ENCODE peak calls at places on chromosomes 5 and 9, in nine cellular contexts. One of them, this sample, is unnamed.

GRCh38 chr9:129174102-129174723 is 3.8 kb downstream of the IER5L start:
- DNase-seq in pancreas: peak
- DNase-seq in stimulated activated CD4-positive, alpha-beta T cell treated with anti-CD3 and anti-CD28 coated beads, Interleukin-15, amount 100 ng/mL, for 1 hour: peak
- DNase-seq in trophoblast cell: peak
- DNase-seq in hippocampal formation: peak
- DNase-seq in posterior vena cava: peak
- DNase-seq in KG1: peak
- DNase-seq in IMR-90: peak
- DNase-seq in C1 segment of cervical spinal cord: peak
- DNase-seq in this sample: peak

GRCh38 chr9:137492464-137493162 is 33.5 kb upstream of the NSMF start:
- DNase-seq in stimulated activated CD4-positive, alpha-beta T cell treated with anti-CD3 and anti-CD28 coated beads, Interleukin-15, amount 100 ng/mL, for 1 hour: no peak
- DNase-seq in C1 segment of cervical spinal cord: no peak
- DNase-seq in pancreas: no peak
- DNase-seq in posterior vena cava: peak
- DNase-seq in trophoblast cell: peak
- DNase-seq in hippocampal formation: no peak
- DNase-seq in IMR-90: no peak
- DNase-seq in KG1: no peak
- DNase-seq in this sample: no peak

GRCh38 chr9:108654566-108654965 is 201.2 kb downstream of the ACTL7B start:
- DNase-seq in KG1: no peak
- DNase-seq in trophoblast cell: peak
- DNase-seq in posterior vena cava: no peak
- DNase-seq in stimulated activated CD4-positive, alpha-beta T cell treated with anti-CD3 and anti-CD28 coated beads, Interleukin-15, amount 100 ng/mL, for 1 hour: no peak
- DNase-seq in IMR-90: no peak
- DNase-seq in pancreas: no peak
- DNase-seq in hippocampal formation: no peak
- DNase-seq in C1 segment of cervical spinal cord: no peak
- DNase-seq in this sample: no peak

GRCh38 chr9:122347348-122348287 is 23.2 kb upstream of the PTGS1 start:
- DNase-seq in IMR-90: no peak
- DNase-seq in trophoblast cell: peak
- DNase-seq in KG1: no peak
- DNase-seq in stimulated activated CD4-positive, alpha-beta T cell treated with anti-CD3 and anti-CD28 coated beads, Interleukin-15, amount 100 ng/mL, for 1 hour: no peak
- DNase-seq in pancreas: no peak
- DNase-seq in hippocampal formation: no peak
- DNase-seq in posterior vena cava: peak
- DNase-seq in C1 segment of cervical spinal cord: no peak
- DNase-seq in this sample: no peak

GRCh38 chr5:62256161-62257017 is 49.6 kb upstream of the KIF2A start:
- DNase-seq in trophoblast cell: peak
- DNase-seq in IMR-90: no peak
- DNase-seq in hippocampal formation: peak
- DNase-seq in KG1: no peak
- DNase-seq in posterior vena cava: no peak
- DNase-seq in C1 segment of cervical spinal cord: no peak
- DNase-seq in pancreas: peak
- DNase-seq in stimulated activated CD4-positive, alpha-beta T cell treated with anti-CD3 and anti-CD28 coated beads, Interleukin-15, amount 100 ng/mL, for 1 hour: peak
- DNase-seq in this sample: no peak

GRCh38 chr9:93902780-93903655 is 52.1 kb downstream of the BARX1 start:
- DNase-seq in KG1: no peak
- DNase-seq in IMR-90: no peak
- DNase-seq in trophoblast cell: no peak
- DNase-seq in stimulated activated CD4-positive, alpha-beta T cell treated with anti-CD3 and anti-CD28 coated beads, Interleukin-15, amount 100 ng/mL, for 1 hour: no peak
- DNase-seq in pancreas: no peak
- DNase-seq in posterior vena cava: peak
- DNase-seq in hippocampal formation: no peak
- DNase-seq in C1 segment of cervical spinal cord: no peak
- DNase-seq in this sample: no peak

GRCh38 chr9:136942881-136943230 is 1.7 kb downstream of the FBXW5 start:
- DNase-seq in stimulated activated CD4-positive, alpha-beta T cell treated with anti-CD3 and anti-CD28 coated beads, Interleukin-15, amount 100 ng/mL, for 1 hour: no peak
- DNase-seq in pancreas: no peak
- DNase-seq in posterior vena cava: no peak
- DNase-seq in IMR-90: no peak
- DNase-seq in hippocampal formation: no peak
- DNase-seq in KG1: no peak
- DNase-seq in trophoblast cell: no peak
- DNase-seq in C1 segment of cervical spinal cord: no peak
- DNase-seq in this sample: no peak

GRCh38 chr5:103216137-103216536 is 42.4 kb upstream of the MACIR start:
- DNase-seq in KG1: no peak
- DNase-seq in IMR-90: peak
- DNase-seq in C1 segment of cervical spinal cord: no peak
- DNase-seq in posterior vena cava: no peak
- DNase-seq in stimulated activated CD4-positive, alpha-beta T cell treated with anti-CD3 and anti-CD28 coated beads, Interleukin-15, amount 100 ng/mL, for 1 hour: no peak
- DNase-seq in hippocampal formation: no peak
- DNase-seq in pancreas: no peak
- DNase-seq in trophoblast cell: peak
- DNase-seq in this sample: no peak

GRCh38 chr9:88936668-88937067 is 54.6 kb upstream of the S1PR3 start:
- DNase-seq in stimulated activated CD4-positive, alpha-beta T cell treated with anti-CD3 and anti-CD28 coated beads, Interleukin-15, amount 100 ng/mL, for 1 hour: no peak
- DNase-seq in pancreas: no peak
- DNase-seq in C1 segment of cervical spinal cord: no peak
- DNase-seq in KG1: no peak
- DNase-seq in hippocampal formation: no peak
- DNase-seq in IMR-90: peak
- DNase-seq in trophoblast cell: no peak
- DNase-seq in posterior vena cava: no peak
- DNase-seq in this sample: no peak

GRCh38 chr5:172731286-172732073 is 39.5 kb downstream of the DUSP1 start:
- DNase-seq in hippocampal formation: no peak
- DNase-seq in pancreas: peak
- DNase-seq in IMR-90: no peak
- DNase-seq in stimulated activated CD4-positive, alpha-beta T cell treated with anti-CD3 and anti-CD28 coated beads, Interleukin-15, amount 100 ng/mL, for 1 hour: no peak
- DNase-seq in C1 segment of cervical spinal cord: no peak
- DNase-seq in trophoblast cell: peak
- DNase-seq in posterior vena cava: peak
- DNase-seq in KG1: no peak
- DNase-seq in this sample: no peak

GRCh38 chr5:176674799-176675198 is 27.5 kb downstream of the TSPAN17 start:
- DNase-seq in stimulated activated CD4-positive, alpha-beta T cell treated with anti-CD3 and anti-CD28 coated beads, Interleukin-15, amount 100 ng/mL, for 1 hour: no peak
- DNase-seq in hippocampal formation: no peak
- DNase-seq in posterior vena cava: no peak
- DNase-seq in C1 segment of cervical spinal cord: no peak
- DNase-seq in pancreas: no peak
- DNase-seq in IMR-90: no peak
- DNase-seq in trophoblast cell: no peak
- DNase-seq in KG1: no peak
- DNase-seq in this sample: no peak

GRCh38 chr5:170636836-170637477 is 133.1 kb downstream of the KCNIP1 start:
- DNase-seq in stimulated activated CD4-positive, alpha-beta T cell treated with anti-CD3 and anti-CD28 coated beads, Interleukin-15, amount 100 ng/mL, for 1 hour: no peak
- DNase-seq in hippocampal formation: no peak
- DNase-seq in IMR-90: no peak
- DNase-seq in C1 segment of cervical spinal cord: no peak
- DNase-seq in trophoblast cell: no peak
- DNase-seq in KG1: no peak
- DNase-seq in posterior vena cava: no peak
- DNase-seq in pancreas: no peak
- DNase-seq in this sample: no peak

GRCh38 chr5:119055267-119055666 is 15.6 kb upstream of the DMXL1 start:
- DNase-seq in trophoblast cell: peak
- DNase-seq in pancreas: no peak
- DNase-seq in KG1: no peak
- DNase-seq in stimulated activated CD4-positive, alpha-beta T cell treated with anti-CD3 and anti-CD28 coated beads, Interleukin-15, amount 100 ng/mL, for 1 hour: no peak
- DNase-seq in C1 segment of cervical spinal cord: no peak
- DNase-seq in posterior vena cava: no peak
- DNase-seq in hippocampal formation: no peak
- DNase-seq in IMR-90: no peak
- DNase-seq in this sample: no peak

GRCh38 chr5:138632900-138633489 is 57.8 kb upstream of the HSPA9 start:
- DNase-seq in trophoblast cell: peak
- DNase-seq in pancreas: peak
- DNase-seq in posterior vena cava: peak
- DNase-seq in IMR-90: peak
- DNase-seq in KG1: no peak
- DNase-seq in hippocampal formation: peak
- DNase-seq in stimulated activated CD4-positive, alpha-beta T cell treated with anti-CD3 and anti-CD28 coated beads, Interleukin-15, amount 100 ng/mL, for 1 hour: no peak
- DNase-seq in C1 segment of cervical spinal cord: peak
- DNase-seq in this sample: peak

GRCh38 chr9:129687391-129687790 is 21.9 kb downstream of the PRRX2 start:
- DNase-seq in IMR-90: no peak
- DNase-seq in stimulated activated CD4-positive, alpha-beta T cell treated with anti-CD3 and anti-CD28 coated beads, Interleukin-15, amount 100 ng/mL, for 1 hour: no peak
- DNase-seq in hippocampal formation: no peak
- DNase-seq in posterior vena cava: no peak
- DNase-seq in KG1: no peak
- DNase-seq in C1 segment of cervical spinal cord: no peak
- DNase-seq in trophoblast cell: no peak
- DNase-seq in pancreas: no peak
- DNase-seq in this sample: no peak

GRCh38 chr9:110321055-110321454 is 16.6 kb downstream of the TXNDC8 start:
- DNase-seq in IMR-90: no peak
- DNase-seq in hippocampal formation: no peak
- DNase-seq in C1 segment of cervical spinal cord: no peak
- DNase-seq in stimulated activated CD4-positive, alpha-beta T cell treated with anti-CD3 and anti-CD28 coated beads, Interleukin-15, amount 100 ng/mL, for 1 hour: no peak
- DNase-seq in trophoblast cell: no peak
- DNase-seq in posterior vena cava: no peak
- DNase-seq in KG1: no peak
- DNase-seq in pancreas: no peak
- DNase-seq in this sample: no peak

GRCh38 chr9:128020692-128021091 is 39.9 kb upstream of the EEIG1 start:
- DNase-seq in hippocampal formation: no peak
- DNase-seq in C1 segment of cervical spinal cord: no peak
- DNase-seq in KG1: no peak
- DNase-seq in IMR-90: no peak
- DNase-seq in trophoblast cell: peak
- DNase-seq in pancreas: no peak
- DNase-seq in stimulated activated CD4-positive, alpha-beta T cell treated with anti-CD3 and anti-CD28 coated beads, Interleukin-15, amount 100 ng/mL, for 1 hour: no peak
- DNase-seq in posterior vena cava: no peak
- DNase-seq in this sample: no peak

GRCh38 chr5:23820764-23821471 is 313.5 kb downstream of the PRDM9 start:
- DNase-seq in KG1: peak
- DNase-seq in stimulated activated CD4-positive, alpha-beta T cell treated with anti-CD3 and anti-CD28 coated beads, Interleukin-15, amount 100 ng/mL, for 1 hour: no peak
- DNase-seq in trophoblast cell: peak
- DNase-seq in pancreas: no peak
- DNase-seq in C1 segment of cervical spinal cord: no peak
- DNase-seq in posterior vena cava: no peak
- DNase-seq in IMR-90: peak
- DNase-seq in hippocampal formation: no peak
- DNase-seq in this sample: peak

GRCh38 chr5:94705427-94705826 is 87.0 kb downstream of the SLF1 start:
- DNase-seq in pancreas: no peak
- DNase-seq in hippocampal formation: no peak
- DNase-seq in C1 segment of cervical spinal cord: no peak
- DNase-seq in stimulated activated CD4-positive, alpha-beta T cell treated with anti-CD3 and anti-CD28 coated beads, Interleukin-15, amount 100 ng/mL, for 1 hour: no peak
- DNase-seq in trophoblast cell: no peak
- DNase-seq in KG1: no peak
- DNase-seq in posterior vena cava: no peak
- DNase-seq in IMR-90: peak
- DNase-seq in this sample: peak

GRCh38 chr5:53360811-53361210 is 119.6 kb upstream of the FST start:
- DNase-seq in stimulated activated CD4-positive, alpha-beta T cell treated with anti-CD3 and anti-CD28 coated beads, Interleukin-15, amount 100 ng/mL, for 1 hour: no peak
- DNase-seq in pancreas: no peak
- DNase-seq in IMR-90: peak
- DNase-seq in C1 segment of cervical spinal cord: no peak
- DNase-seq in hippocampal formation: no peak
- DNase-seq in trophoblast cell: no peak
- DNase-seq in posterior vena cava: no peak
- DNase-seq in KG1: no peak
- DNase-seq in this sample: peak

GRCh38 chr5:156824800-156825199 is 25.3 kb upstream of the PPP1R2B start:
- DNase-seq in hippocampal formation: no peak
- DNase-seq in IMR-90: peak
- DNase-seq in posterior vena cava: no peak
- DNase-seq in pancreas: no peak
- DNase-seq in stimulated activated CD4-positive, alpha-beta T cell treated with anti-CD3 and anti-CD28 coated beads, Interleukin-15, amount 100 ng/mL, for 1 hour: no peak
- DNase-seq in KG1: no peak
- DNase-seq in C1 segment of cervical spinal cord: no peak
- DNase-seq in trophoblast cell: peak
- DNase-seq in this sample: peak

GRCh38 chr5:142245776-142246175 is 79.0 kb downstream of the SPRY4 start:
- DNase-seq in pancreas: no peak
- DNase-seq in IMR-90: no peak
- DNase-seq in KG1: no peak
- DNase-seq in hippocampal formation: no peak
- DNase-seq in posterior vena cava: no peak
- DNase-seq in trophoblast cell: no peak
- DNase-seq in C1 segment of cervical spinal cord: no peak
- DNase-seq in stimulated activated CD4-positive, alpha-beta T cell treated with anti-CD3 and anti-CD28 coated beads, Interleukin-15, amount 100 ng/mL, for 1 hour: no peak
- DNase-seq in this sample: peak

GRCh38 chr5:27733242-27733641 is 694.9 kb upstream of the CDH9 start:
- DNase-seq in pancreas: no peak
- DNase-seq in IMR-90: no peak
- DNase-seq in posterior vena cava: no peak
- DNase-seq in C1 segment of cervical spinal cord: no peak
- DNase-seq in stimulated activated CD4-positive, alpha-beta T cell treated with anti-CD3 and anti-CD28 coated beads, Interleukin-15, amount 100 ng/mL, for 1 hour: no peak
- DNase-seq in hippocampal formation: no peak
- DNase-seq in KG1: no peak
- DNase-seq in trophoblast cell: no peak
- DNase-seq in this sample: no peak

GRCh38 chr5:128085413-128085812 is 1.8 kb downstream of the SLC12A2 start:
- DNase-seq in stimulated activated CD4-positive, alpha-beta T cell treated with anti-CD3 and anti-CD28 coated beads, Interleukin-15, amount 100 ng/mL, for 1 hour: no peak
- DNase-seq in KG1: no peak
- DNase-seq in IMR-90: no peak
- DNase-seq in C1 segment of cervical spinal cord: no peak
- DNase-seq in posterior vena cava: no peak
- DNase-seq in trophoblast cell: no peak
- DNase-seq in hippocampal formation: no peak
- DNase-seq in pancreas: no peak
- DNase-seq in this sample: no peak

GRCh38 chr5:123438244-123438643 is 15.0 kb upstream of the CEP120 start:
- DNase-seq in stimulated activated CD4-positive, alpha-beta T cell treated with anti-CD3 and anti-CD28 coated beads, Interleukin-15, amount 100 ng/mL, for 1 hour: no peak
- DNase-seq in hippocampal formation: no peak
- DNase-seq in trophoblast cell: no peak
- DNase-seq in posterior vena cava: no peak
- DNase-seq in C1 segment of cervical spinal cord: no peak
- DNase-seq in KG1: no peak
- DNase-seq in IMR-90: no peak
- DNase-seq in pancreas: no peak
- DNase-seq in this sample: no peak

GRCh38 chr9:82934949-82935348 is 128.0 kb downstream of the RASEF start:
- DNase-seq in C1 segment of cervical spinal cord: no peak
- DNase-seq in pancreas: no peak
- DNase-seq in IMR-90: peak
- DNase-seq in stimulated activated CD4-positive, alpha-beta T cell treated with anti-CD3 and anti-CD28 coated beads, Interleukin-15, amount 100 ng/mL, for 1 hour: no peak
- DNase-seq in trophoblast cell: peak
- DNase-seq in posterior vena cava: no peak
- DNase-seq in hippocampal formation: no peak
- DNase-seq in KG1: no peak
- DNase-seq in this sample: peak

GRCh38 chr5:54663876-54664275 is 146.3 kb downstream of the SNX18 start:
- DNase-seq in trophoblast cell: peak
- DNase-seq in C1 segment of cervical spinal cord: no peak
- DNase-seq in stimulated activated CD4-positive, alpha-beta T cell treated with anti-CD3 and anti-CD28 coated beads, Interleukin-15, amount 100 ng/mL, for 1 hour: no peak
- DNase-seq in IMR-90: peak
- DNase-seq in KG1: no peak
- DNase-seq in pancreas: no peak
- DNase-seq in hippocampal formation: peak
- DNase-seq in posterior vena cava: peak
- DNase-seq in this sample: peak

GRCh38 chr5:172594867-172595466 is 46.1 kb upstream of the NEURL1B start:
- DNase-seq in pancreas: no peak
- DNase-seq in trophoblast cell: no peak
- DNase-seq in posterior vena cava: peak
- DNase-seq in stimulated activated CD4-positive, alpha-beta T cell treated with anti-CD3 and anti-CD28 coated beads, Interleukin-15, amount 100 ng/mL, for 1 hour: no peak
- DNase-seq in KG1: no peak
- DNase-seq in IMR-90: no peak
- DNase-seq in C1 segment of cervical spinal cord: no peak
- DNase-seq in hippocampal formation: no peak
- DNase-seq in this sample: no peak

GRCh38 chr5:75601996-75602395 is 9.3 kb upstream of the ANKDD1B start:
- DNase-seq in KG1: no peak
- DNase-seq in IMR-90: peak
- DNase-seq in posterior vena cava: no peak
- DNase-seq in pancreas: no peak
- DNase-seq in trophoblast cell: peak
- DNase-seq in hippocampal formation: no peak
- DNase-seq in C1 segment of cervical spinal cord: no peak
- DNase-seq in stimulated activated CD4-positive, alpha-beta T cell treated with anti-CD3 and anti-CD28 coated beads, Interleukin-15, amount 100 ng/mL, for 1 hour: no peak
- DNase-seq in this sample: no peak

GRCh38 chr5:127909078-127909477 is 174.5 kb upstream of the SLC12A2 start:
- DNase-seq in hippocampal formation: no peak
- DNase-seq in pancreas: peak
- DNase-seq in stimulated activated CD4-positive, alpha-beta T cell treated with anti-CD3 and anti-CD28 coated beads, Interleukin-15, amount 100 ng/mL, for 1 hour: no peak
- DNase-seq in KG1: no peak
- DNase-seq in posterior vena cava: no peak
- DNase-seq in IMR-90: peak
- DNase-seq in C1 segment of cervical spinal cord: no peak
- DNase-seq in trophoblast cell: peak
- DNase-seq in this sample: peak

GRCh38 chr5:37248387-37248969 is 698 bp downstream of the CPLANE1 start:
- DNase-seq in trophoblast cell: peak
- DNase-seq in stimulated activated CD4-positive, alpha-beta T cell treated with anti-CD3 and anti-CD28 coated beads, Interleukin-15, amount 100 ng/mL, for 1 hour: no peak
- DNase-seq in C1 segment of cervical spinal cord: no peak
- DNase-seq in IMR-90: peak
- DNase-seq in hippocampal formation: no peak
- DNase-seq in posterior vena cava: no peak
- DNase-seq in pancreas: no peak
- DNase-seq in KG1: no peak
- DNase-seq in this sample: peak

This sample was measured in astrocyte of the spinal cord.